ENCODE peak calls at places on chromosome 10, in five cellular contexts. One of them, this sample, is unnamed.

GRCh38 chr10:129411772-129412171 is 55.3 kb upstream of the MGMT start:
- DNase-seq in activated T-helper 1 cell treated with anti-CD3 and anti-CD28 coated beads, Interleukin-2, amount 50 U/mL, for 16 hours: no peak
- DNase-seq in CD8-positive, alpha-beta memory T cell: no peak
- DNase-seq in glutamatergic neuron: no peak
- DNase-seq in stimulated activated CD4-positive, alpha-beta T cell treated with anti-CD3 and anti-CD28 coated beads, TNF-alpha, amount 100 ng/mL, for 1 hour: no peak
- DNase-seq in this sample: no peak

GRCh38 chr10:25934673-25935139 is 677 bp downstream of the MYO3A start:
- DNase-seq in activated T-helper 1 cell treated with anti-CD3 and anti-CD28 coated beads, Interleukin-2, amount 50 U/mL, for 16 hours: no peak
- DNase-seq in CD8-positive, alpha-beta memory T cell: no peak
- DNase-seq in glutamatergic neuron: peak; percentile 47
- DNase-seq in stimulated activated CD4-positive, alpha-beta T cell treated with anti-CD3 and anti-CD28 coated beads, TNF-alpha, amount 100 ng/mL, for 1 hour: no peak
- DNase-seq in this sample: no peak

GRCh38 chr10:110448682-110449418 is 48.9 kb upstream of the DUSP5 start:
- DNase-seq in activated T-helper 1 cell treated with anti-CD3 and anti-CD28 coated beads, Interleukin-2, amount 50 U/mL, for 16 hours: no peak
- DNase-seq in CD8-positive, alpha-beta memory T cell: no peak
- DNase-seq in glutamatergic neuron: no peak
- DNase-seq in stimulated activated CD4-positive, alpha-beta T cell treated with anti-CD3 and anti-CD28 coated beads, TNF-alpha, amount 100 ng/mL, for 1 hour: no peak
- DNase-seq in this sample: no peak

GRCh38 chr10:48594371-48594770 is 10.5 kb downstream of the ARHGAP22 start:
- DNase-seq in activated T-helper 1 cell treated with anti-CD3 and anti-CD28 coated beads, Interleukin-2, amount 50 U/mL, for 16 hours: no peak
- DNase-seq in CD8-positive, alpha-beta memory T cell: no peak
- DNase-seq in glutamatergic neuron: no peak
- DNase-seq in stimulated activated CD4-positive, alpha-beta T cell treated with anti-CD3 and anti-CD28 coated beads, TNF-alpha, amount 100 ng/mL, for 1 hour: no peak
- DNase-seq in this sample: no peak

GRCh38 chr10:104638861-104639594 is 2.1 kb upstream of the SORCS3 start:
- DNase-seq in activated T-helper 1 cell treated with anti-CD3 and anti-CD28 coated beads, Interleukin-2, amount 50 U/mL, for 16 hours: no peak
- DNase-seq in CD8-positive, alpha-beta memory T cell: no peak
- DNase-seq in glutamatergic neuron: peak; percentile 79
- DNase-seq in stimulated activated CD4-positive, alpha-beta T cell treated with anti-CD3 and anti-CD28 coated beads, TNF-alpha, amount 100 ng/mL, for 1 hour: no peak
- DNase-seq in this sample: no peak

GRCh38 chr10:99620713-99621453 is 644 bp upstream of the SLC25A28 start:
- DNase-seq in activated T-helper 1 cell treated with anti-CD3 and anti-CD28 coated beads, Interleukin-2, amount 50 U/mL, for 16 hours: peak; percentile 86
- DNase-seq in CD8-positive, alpha-beta memory T cell: peak; percentile 89
- DNase-seq in glutamatergic neuron: peak; percentile 89
- DNase-seq in stimulated activated CD4-positive, alpha-beta T cell treated with anti-CD3 and anti-CD28 coated beads, TNF-alpha, amount 100 ng/mL, for 1 hour: peak; percentile 58
- DNase-seq in this sample: peak; percentile 97

GRCh38 chr10:84460520-84460919 is 132.1 kb downstream of the CCSER2 start:
- DNase-seq in activated T-helper 1 cell treated with anti-CD3 and anti-CD28 coated beads, Interleukin-2, amount 50 U/mL, for 16 hours: no peak
- DNase-seq in CD8-positive, alpha-beta memory T cell: no peak
- DNase-seq in glutamatergic neuron: no peak
- DNase-seq in stimulated activated CD4-positive, alpha-beta T cell treated with anti-CD3 and anti-CD28 coated beads, TNF-alpha, amount 100 ng/mL, for 1 hour: no peak
- DNase-seq in this sample: no peak

GRCh38 chr10:62278461-62278910 is 9.8 kb upstream of the RTKN2 start:
- DNase-seq in activated T-helper 1 cell treated with anti-CD3 and anti-CD28 coated beads, Interleukin-2, amount 50 U/mL, for 16 hours: no peak
- DNase-seq in CD8-positive, alpha-beta memory T cell: no peak
- DNase-seq in glutamatergic neuron: no peak
- DNase-seq in stimulated activated CD4-positive, alpha-beta T cell treated with anti-CD3 and anti-CD28 coated beads, TNF-alpha, amount 100 ng/mL, for 1 hour: no peak
- DNase-seq in this sample: no peak

GRCh38 chr10:59177031-59177861 is 803 bp downstream of the PHYHIPL start:
- DNase-seq in activated T-helper 1 cell treated with anti-CD3 and anti-CD28 coated beads, Interleukin-2, amount 50 U/mL, for 16 hours: no peak
- DNase-seq in CD8-positive, alpha-beta memory T cell: no peak
- DNase-seq in glutamatergic neuron: peak; percentile 53
- DNase-seq in stimulated activated CD4-positive, alpha-beta T cell treated with anti-CD3 and anti-CD28 coated beads, TNF-alpha, amount 100 ng/mL, for 1 hour: no peak
- DNase-seq in this sample: no peak

GRCh38 chr10:36624551-36625100 is 500.8 kb upstream of the ANKRD30A start:
- DNase-seq in activated T-helper 1 cell treated with anti-CD3 and anti-CD28 coated beads, Interleukin-2, amount 50 U/mL, for 16 hours: no peak
- DNase-seq in CD8-positive, alpha-beta memory T cell: no peak
- DNase-seq in glutamatergic neuron: no peak
- DNase-seq in stimulated activated CD4-positive, alpha-beta T cell treated with anti-CD3 and anti-CD28 coated beads, TNF-alpha, amount 100 ng/mL, for 1 hour: no peak
- DNase-seq in this sample: no peak

GRCh38 chr10:18460061-18460460 is 191.3 kb downstream of the NSUN6 start:
- DNase-seq in activated T-helper 1 cell treated with anti-CD3 and anti-CD28 coated beads, Interleukin-2, amount 50 U/mL, for 16 hours: no peak
- DNase-seq in CD8-positive, alpha-beta memory T cell: no peak
- DNase-seq in glutamatergic neuron: no peak
- DNase-seq in stimulated activated CD4-positive, alpha-beta T cell treated with anti-CD3 and anti-CD28 coated beads, TNF-alpha, amount 100 ng/mL, for 1 hour: no peak
- DNase-seq in this sample: no peak

GRCh38 chr10:124618674-124619073 is 125.5 kb downstream of the FAM53B start:
- DNase-seq in activated T-helper 1 cell treated with anti-CD3 and anti-CD28 coated beads, Interleukin-2, amount 50 U/mL, for 16 hours: no peak
- DNase-seq in CD8-positive, alpha-beta memory T cell: no peak
- DNase-seq in glutamatergic neuron: no peak
- DNase-seq in stimulated activated CD4-positive, alpha-beta T cell treated with anti-CD3 and anti-CD28 coated beads, TNF-alpha, amount 100 ng/mL, for 1 hour: no peak
- DNase-seq in this sample: no peak

GRCh38 chr10:118259288-118259906 is 82.7 kb downstream of the FAM204A start:
- DNase-seq in activated T-helper 1 cell treated with anti-CD3 and anti-CD28 coated beads, Interleukin-2, amount 50 U/mL, for 16 hours: no peak
- DNase-seq in CD8-positive, alpha-beta memory T cell: no peak
- DNase-seq in glutamatergic neuron: peak; percentile 89
- DNase-seq in stimulated activated CD4-positive, alpha-beta T cell treated with anti-CD3 and anti-CD28 coated beads, TNF-alpha, amount 100 ng/mL, for 1 hour: no peak
- DNase-seq in this sample: no peak

GRCh38 chr10:130800281-130800680 is 511.2 kb downstream of the TCERG1L start:
- DNase-seq in activated T-helper 1 cell treated with anti-CD3 and anti-CD28 coated beads, Interleukin-2, amount 50 U/mL, for 16 hours: no peak
- DNase-seq in CD8-positive, alpha-beta memory T cell: no peak
- DNase-seq in glutamatergic neuron: no peak
- DNase-seq in stimulated activated CD4-positive, alpha-beta T cell treated with anti-CD3 and anti-CD28 coated beads, TNF-alpha, amount 100 ng/mL, for 1 hour: no peak
- DNase-seq in this sample: no peak

GRCh38 chr10:58813573-58813972 is 300.9 kb downstream of the BICC1 start:
- DNase-seq in activated T-helper 1 cell treated with anti-CD3 and anti-CD28 coated beads, Interleukin-2, amount 50 U/mL, for 16 hours: no peak
- DNase-seq in CD8-positive, alpha-beta memory T cell: no peak
- DNase-seq in glutamatergic neuron: no peak
- DNase-seq in stimulated activated CD4-positive, alpha-beta T cell treated with anti-CD3 and anti-CD28 coated beads, TNF-alpha, amount 100 ng/mL, for 1 hour: no peak
- DNase-seq in this sample: no peak